ENCODE peak calls at places on chromosomes 6 and 20, in nine cellular contexts. F is MM.1S, D is heart left ventricle, Q is tibial nerve, K is ovary, M is HepG2, Y is PC-3, N is IMR-90, U is Karpas-422. I is an unnamed sample. For H3K4me1, the result is how much of the 10 kb centered on the place peaks cover.

GRCh38 chr6:5869261-5869660 is 137.5 kb downstream of the NRN1 start:
- DNase-seq in N (no peak), F (peak), M (no peak), U (no peak), D (no peak), Q (no peak), K (no peak), Y (no peak), I (no peak)

GRCh38 chr6:163469459-163469858 is 54.9 kb downstream of the QKI start:
- DNase-seq in Q (no peak), Y (no peak), M (no peak), F (no peak), K (no peak), N (no peak), D (no peak), U (no peak), I (no peak)

GRCh38 chr20:42082611-42083010 is 464.4 kb upstream of the CHD6 start:
- DNase-seq in N (peak), D (peak), K (peak), U (no peak), Q (peak), Y (peak), F (peak), M (no peak), I (peak)

GRCh38 chr6:111230351-111231077 is 143.2 kb downstream of the SLC16A10 start:
- DNase-seq in Q (no peak), Y (no peak), D (no peak), M (no peak), N (peak), U (no peak), F (no peak), K (no peak), I (no peak)

GRCh38 chr20:20888273-20888656 is 175.8 kb upstream of the RALGAPA2 start:
- DNase-seq in F (no peak), N (no peak), D (no peak), Q (no peak), M (no peak), Y (no peak), K (no peak), U (no peak), I (no peak)

GRCh38 chr20:4767084-4767483 is 45.4 kb downstream of the PRND start:
- DNase-seq in K (no peak), Y (no peak), Q (no peak), U (no peak), N (no peak), M (no peak), D (no peak), F (no peak), I (no peak)

GRCh38 chr6:2378891-2379652 is 133.7 kb upstream of the GMDS start:
- DNase-seq in U (no peak), N (peak), K (no peak), F (no peak), Q (no peak), Y (peak), M (no peak), D (no peak), I (no peak)

GRCh38 chr6:5851261-5851757 is 155.4 kb downstream of the NRN1 start:
- DNase-seq in Y (no peak), K (no peak), F (peak), D (peak), M (no peak), Q (no peak), N (no peak), U (peak), I (peak)

GRCh38 chr6:5351552-5351951 is 90.2 kb downstream of the FARS2 start:
- DNase-seq in D (no peak), U (no peak), K (no peak), N (no peak), Q (no peak), F (no peak), M (no peak), Y (peak), I (no peak)

GRCh38 chr6:4533576-4533975 is 242.6 kb upstream of the CDYL start:
- DNase-seq in Y (peak), F (no peak), N (no peak), Q (no peak), K (no peak), M (no peak), D (no peak), U (no peak), I (no peak)

GRCh38 chr6:113879186-113880096 is 22.3 kb downstream of the MARCKS start:
- DNase-seq in Y (peak), D (peak), M (peak), N (peak), Q (peak), F (peak), U (peak), K (peak), I (peak)

GRCh38 chr6:75932067-75932466 is 140.4 kb downstream of the IMPG1 start:
- DNase-seq in K (no peak), Q (no peak), D (peak), U (peak), F (no peak), Y (peak), N (peak), M (peak), I (no peak)

GRCh38 chr6:156175971-156176421 is 601.2 kb upstream of the ARID1B start:
- DNase-seq in U (peak), M (peak), D (peak), F (no peak), K (no peak), N (no peak), Q (no peak), Y (peak), I (peak)

GRCh38 chr6:61711849-61712248 is 574.2 kb downstream of the KHDRBS2 start:
- DNase-seq in Y (peak), N (no peak), Q (no peak), K (no peak), M (no peak), F (peak), D (no peak), U (no peak), I (no peak)

GRCh38 chr6:23659125-23659524 is 466.9 kb upstream of the NRSN1 start:
- DNase-seq in U (no peak), F (no peak), D (no peak), Q (no peak), Y (peak), K (no peak), N (peak), M (peak), I (no peak)

GRCh38 chr6:14282854-14283505 is 165.4 kb downstream of the CD83 start:
- DNase-seq in N (no peak), Y (no peak), Q (no peak), F (no peak), U (no peak), M (no peak), D (no peak), K (no peak), I (no peak)

GRCh38 chr6:37011656-37012378 is 6.4 kb downstream of the FGD2 start:
- DNase-seq in U (no peak), M (no peak), F (no peak), Q (peak), N (peak), D (no peak), Y (no peak), K (no peak), I (no peak)

GRCh38 chr6:97958143-97958542 is 675.1 kb upstream of the MMS22L start:
- DNase-seq in D (no peak), U (no peak), Q (no peak), F (no peak), K (no peak), Y (peak), N (no peak), M (no peak), I (no peak)

GRCh38 chr20:47927385-47927851 is 142.1 kb upstream of the SULF2 start:
- DNase-seq in K (no peak), M (no peak), F (no peak), Y (peak), Q (no peak), N (peak), D (no peak), U (no peak), I (peak)

GRCh38 chr6:28340310-28340709 is 4.4 kb upstream of the ZSCAN31 start:
- DNase-seq in M (no peak), F (no peak), Q (no peak), U (no peak), D (no peak), N (no peak), Y (no peak), K (no peak), I (no peak)

GRCh38 chr6:81818778-81819491 is 66.5 kb upstream of the TENT5A start:
- DNase-seq in Y (no peak), F (no peak), D (no peak), M (no peak), N (no peak), Q (no peak), K (no peak), U (no peak), I (no peak)

GRCh38 chr6:24489881-24490280 is 503 bp upstream of the GPLD1 start:
- DNase-seq in N (peak), M (peak), D (no peak), U (no peak), K (no peak), Q (no peak), F (no peak), Y (no peak), I (peak)

GRCh38 chr6:41798901-41799300 is 11.4 kb downstream of the TOMM6 start:
- DNase-seq in F (no peak), Y (no peak), U (no peak), Q (no peak), M (no peak), N (no peak), D (no peak), K (no peak), I (no peak)

GRCh38 chr6:121897337-121897760 is 461.9 kb downstream of the GJA1 start:
- DNase-seq in K (no peak), F (no peak), U (no peak), Y (no peak), M (no peak), Q (no peak), D (no peak), N (peak), I (no peak)

GRCh38 chr20:38217791-38218565 is 42.6 kb downstream of the KIAA1755 start:
- DNase-seq in N (peak), D (peak), U (no peak), F (no peak), Q (no peak), K (no peak), Y (peak), M (peak), I (no peak)

GRCh38 chr6:167244064-167244949 is 46.8 kb upstream of the UNC93A start:
- DNase-seq in U (no peak), K (no peak), D (no peak), Q (no peak), F (no peak), Y (no peak), N (no peak), M (no peak), I (no peak)

GRCh38 chr6:17740559-17741220 is 34.0 kb upstream of the NUP153 start:
- DNase-seq in F (no peak), M (no peak), D (no peak), K (no peak), Q (no peak), U (no peak), N (no peak), Y (no peak), I (no peak)

GRCh38 chr6:27871919-27872633 is 40.1 kb downstream of the OR2B2 start:
- DNase-seq in K (peak), U (peak), Y (no peak), F (peak), N (peak), M (no peak), D (peak), Q (peak), I (peak)

GRCh38 chr20:5780233-5781217 is 30.3 kb downstream of the SHLD1 start:
- DNase-seq in M (no peak), Q (no peak), U (no peak), F (no peak), Y (peak), N (peak), K (no peak), D (no peak), I (no peak)

GRCh38 chr20:48266571-48266970 is 481.3 kb upstream of the SULF2 start:
- DNase-seq in Q (no peak), K (no peak), M (no peak), D (no peak), U (no peak), F (no peak), Y (no peak), N (no peak), I (no peak)

GRCh38 chr6:157203312-157203744 is 120.0 kb downstream of the TMEM242 start:
- DNase-seq in Y (no peak), F (no peak), K (no peak), Q (no peak), D (no peak), M (no peak), U (no peak), N (no peak), I (no peak)

GRCh38 chr6:46323312-46323965 is 152.7 kb upstream of the ENPP5 start:
- DNase-seq in D (no peak), N (peak), Y (peak), K (no peak), M (no peak), Q (no peak), U (no peak), F (no peak), I (no peak)

GRCh38 chr6:139713416-139713815 is 339.0 kb upstream of the CITED2 start:
- DNase-seq in U (peak), D (no peak), M (no peak), Y (no peak), F (no peak), K (no peak), Q (no peak), N (no peak), I (no peak)

GRCh38 chr20:33437141-33437911 is 6.2 kb downstream of the SNTA1 start:
- DNase-seq in K (peak), D (peak), N (peak), Q (peak), M (no peak), F (no peak), Y (no peak), U (no peak), I (no peak)

GRCh38 chr6:116246089-116246488 is 7.8 kb downstream of the TSPYL4 start:
- DNase-seq in Q (no peak), N (peak), U (no peak), F (no peak), M (no peak), K (no peak), D (no peak), Y (no peak), I (no peak)

GRCh38 chr20:48180039-48180438 is 394.8 kb upstream of the SULF2 start:
- DNase-seq in Y (peak), M (peak), F (no peak), D (no peak), N (no peak), U (no peak), K (no peak), Q (no peak), I (no peak)

GRCh38 chr6:89596484-89596883 is 42.1 kb downstream of the LYRM2 start:
- DNase-seq in D (no peak), Y (peak), U (peak), Q (no peak), N (no peak), K (no peak), M (no peak), F (no peak), I (no peak)

GRCh38 chr6:33725222-33725621 is 13.7 kb upstream of the UQCC2 start:
- DNase-seq in K (no peak), U (no peak), Q (no peak), M (no peak), Y (no peak), D (no peak), N (no peak), F (no peak), I (no peak)

GRCh38 chr6:33725891-33726673 is 14.6 kb upstream of the UQCC2 start:
- DNase-seq in F (no peak), Y (no peak), Q (no peak), U (no peak), D (no peak), M (no peak), N (no peak), K (no peak), I (no peak)

GRCh38 chr6:33723576-33724085 is 12.1 kb upstream of the UQCC2 start:
- DNase-seq in Q (no peak), U (no peak), N (no peak), M (no peak), D (no peak), K (no peak), Y (no peak), F (no peak), I (no peak)

GRCh38 chr6:33726696-33727095 is 15.2 kb upstream of the UQCC2 start:
- DNase-seq in D (no peak), N (no peak), U (no peak), Q (no peak), F (no peak), Y (no peak), K (no peak), M (no peak), I (no peak)

DNA sequence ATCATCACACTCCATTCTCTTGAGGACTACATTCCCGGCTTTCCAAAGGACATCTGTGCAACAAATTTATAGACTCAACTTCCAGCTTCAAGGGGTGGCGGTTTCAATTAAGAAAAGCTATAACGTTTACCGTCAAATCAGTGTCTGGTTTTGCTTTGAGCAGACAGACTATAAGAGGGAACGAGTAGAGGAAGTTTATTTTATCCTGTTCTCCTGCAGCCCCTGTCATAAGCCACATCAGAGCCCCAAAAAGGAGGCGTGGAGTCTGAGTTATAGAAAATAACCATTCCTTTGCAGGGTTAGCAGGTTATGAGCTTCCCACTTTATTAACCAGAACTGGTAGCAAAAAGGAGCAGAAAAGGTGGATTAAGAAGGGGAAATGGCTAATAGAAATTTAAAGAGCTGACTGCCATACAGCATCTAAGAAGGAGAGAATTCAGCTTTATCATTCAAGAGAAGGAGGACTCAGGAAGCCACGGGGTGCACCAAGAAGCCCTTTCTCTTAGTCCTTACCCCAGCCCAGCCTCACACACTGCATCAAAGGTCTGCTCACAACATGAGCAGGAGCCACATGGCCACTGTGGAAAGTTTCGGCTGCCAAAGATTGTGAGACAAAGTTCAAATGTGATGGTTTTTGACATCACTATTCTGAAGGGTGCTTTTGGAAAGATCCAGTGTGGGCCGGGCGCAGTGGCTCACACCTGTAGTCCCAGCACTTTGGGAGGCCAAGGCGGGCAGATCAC is 13.0 kb upstream of the UQCC2 start:
- DNase-seq in Q (no peak), D (no peak), M (no peak), K (no peak), Y (no peak), N (no peak), U (no peak), F (no peak), I (no peak)
- H3K27ac ChIP-seq in Q (no peak), D (no peak), M (no peak), K (no peak), Y (no peak), N (no peak), U (no peak), F (no peak), I (peak)

GRCh38 chr20:49275634-49276033 is 2.2 kb downstream of the ZNFX1 start:
- DNase-seq in U (no peak), K (no peak), Q (no peak), F (no peak), N (no peak), D (no peak), M (no peak), Y (peak), I (no peak)
- H3K4me3 ChIP-seq in U (peak), K (no peak), Q (no peak), F (no peak), N (no peak), D (peak), M (peak), Y (peak), I (no peak)

GRCh38 chr6:105882833-105883232 is 203.3 kb upstream of the PRDM1 start:
- DNase-seq in D (no peak), N (peak), M (no peak), K (no peak), U (no peak), Q (no peak), F (no peak), Y (no peak), I (no peak)

GRCh38 chr6:105884426-105884825 is 201.7 kb upstream of the PRDM1 start:
- DNase-seq in K (no peak), Q (no peak), F (no peak), N (no peak), M (no peak), Y (no peak), D (no peak), U (no peak), I (no peak)

GRCh38 chr6:105886812-105887513 is 199.2 kb upstream of the PRDM1 start:
- DNase-seq in M (no peak), U (no peak), K (no peak), D (no peak), F (no peak), Y (no peak), N (no peak), Q (no peak), I (no peak)

GRCh38 chr6:105883966-105884365 is 202.2 kb upstream of the PRDM1 start:
- DNase-seq in M (no peak), D (no peak), K (no peak), U (no peak), F (no peak), Q (no peak), Y (no peak), N (no peak), I (no peak)

DNA sequence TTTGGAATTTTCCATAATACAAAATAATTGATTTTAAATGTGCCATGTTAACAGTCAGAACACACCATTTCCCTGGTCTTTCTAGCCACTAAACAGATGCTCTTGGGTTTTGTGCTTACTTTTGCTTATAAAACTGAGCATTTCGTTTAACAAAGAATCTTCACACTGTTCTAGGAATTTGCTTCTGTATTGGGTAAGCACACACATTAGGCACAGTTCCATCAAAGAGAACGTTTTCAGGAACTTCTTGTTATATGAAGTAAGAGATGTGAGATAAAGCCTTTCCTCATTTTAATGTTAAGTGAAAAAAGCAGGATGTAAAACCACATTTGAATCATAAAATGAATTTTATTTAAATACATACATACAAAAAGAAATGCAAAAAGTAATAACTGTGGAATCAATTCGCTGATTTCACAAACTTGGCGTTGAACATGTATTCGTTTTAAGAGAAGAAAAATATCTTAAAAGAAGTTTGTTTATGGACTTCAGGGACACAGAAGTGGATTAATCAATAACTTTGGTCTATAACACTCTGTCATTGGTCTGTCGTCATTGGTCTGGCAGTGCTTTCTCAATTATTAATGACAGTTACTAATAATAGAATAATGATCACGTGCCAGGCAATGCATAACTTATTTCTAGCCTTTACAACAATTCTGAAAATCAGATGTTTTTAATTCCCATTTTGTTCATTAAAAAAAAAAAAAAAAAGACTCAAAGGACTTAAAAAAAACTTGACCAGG is 199.9 kb upstream of the PRDM1 start:
- DNase-seq in F (no peak), Y (no peak), M (no peak), N (no peak), Q (no peak), K (no peak), D (no peak), U (no peak), I (no peak)
- H3K4me1 ChIP-seq in F (under half), Y (under half), M (under half), N (under half), Q (under half), K (under half), D (under half), U (half or more), I (under half)

DNA sequence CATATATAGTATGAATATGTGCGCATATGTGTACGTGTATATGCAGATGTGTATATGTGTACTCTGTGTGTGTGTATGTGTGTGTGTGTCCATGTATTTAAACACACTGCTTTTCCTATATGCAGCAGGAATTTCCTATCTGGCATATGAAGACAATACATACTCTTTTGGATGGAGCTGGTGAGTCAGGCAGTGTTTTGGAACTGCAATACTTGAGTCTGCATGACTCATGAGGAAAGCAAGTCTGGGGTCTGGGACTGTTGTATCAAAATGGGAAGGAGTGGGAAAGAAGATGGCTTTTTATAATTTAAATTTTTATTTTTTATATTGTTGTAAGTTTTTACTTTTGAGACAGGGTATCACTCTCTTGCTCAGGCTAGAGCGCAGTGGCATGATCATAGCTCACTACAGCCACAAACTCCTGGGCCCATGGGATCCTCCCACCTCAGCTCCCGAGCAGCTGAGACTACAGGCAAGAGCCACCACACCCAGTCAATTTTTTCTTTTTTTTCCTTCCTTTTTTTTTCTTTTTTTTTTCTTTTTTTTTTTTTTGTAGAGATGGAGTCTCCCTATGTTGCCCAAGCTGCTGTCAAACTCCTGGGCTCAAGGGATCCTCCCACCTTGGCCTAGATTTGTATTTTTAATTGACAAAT is 72.2 kb downstream of the ATXN1 start:
- DNase-seq in U (no peak), Q (no peak), Y (peak), K (no peak), M (no peak), N (peak), D (no peak), F (no peak), I (no peak)
- H3K27ac ChIP-seq in U (no peak), Q (no peak), Y (peak), K (no peak), M (no peak), N (peak), D (no peak), F (no peak), I (no peak)